ENCODE peak calls at places on chromosomes 11 and 22, in four cellular contexts. U, V, S and F are unnamed samples.

GRCh38 chr11:128625766-128626165 is 38.4 kb upstream of the ETS1 start:
- DNase-seq in U (no peak), V (no peak), S (no peak), F (no peak)

GRCh38 chr11:8717876-8718753 is 35.5 kb downstream of the RPL27A start:
- DNase-seq in U (peak), V (no peak), S (no peak), F (peak)

GRCh38 chr22:19710020-19710768 is 4.1 kb upstream of the SEPTIN5 start:
- DNase-seq in U (no peak), V (no peak), S (no peak), F (no peak)

GRCh38 chr22:46116491-46116958 is 33.8 kb upstream of the PPARA start:
- DNase-seq in U (peak), V (peak), S (peak), F (peak)

GRCh38 chr11:131033151-131033651 is 116.9 kb upstream of the SNX19 start:
- DNase-seq in U (peak), V (peak), S (no peak), F (peak)

GRCh38 chr11:2690596-2691354 is 9.0 kb downstream of the KCNQ1OT1 start:
- DNase-seq in U (no peak), V (no peak), S (no peak), F (no peak)

GRCh38 chr22:31556627-31557203 is 60.4 kb downstream of the SFI1 start:
- DNase-seq in U (peak), V (peak), S (no peak), F (peak)

GRCh38 chr11:9527481-9528140 is 45.9 kb upstream of the WEE1 start:
- DNase-seq in U (peak), V (no peak), S (no peak), F (peak)

GRCh38 chr22:17120281-17120680 is 879 bp downstream of the TMEM121B start:
- DNase-seq in U (peak), V (peak), S (no peak), F (peak)

GRCh38 chr22:31753005-31753633 is 700 bp upstream of the DEPDC5 start:
- DNase-seq in U (peak), V (peak), S (no peak), F (no peak)

GRCh38 chr11:36899796-36900195 is 301.8 kb upstream of the RAG2 start:
- DNase-seq in U (no peak), V (no peak), S (no peak), F (no peak)

GRCh38 chr11:128553662-128554392 is 33.5 kb downstream of the ETS1 start:
- DNase-seq in U (peak), V (no peak), S (no peak), F (peak)

GRCh38 chr11:110529043-110529442 is 99.3 kb downstream of the FDX1 start:
- DNase-seq in U (peak), V (peak), S (no peak), F (no peak)

GRCh38 chr11:10680956-10681487 is 12.5 kb downstream of the IRAG1 start:
- DNase-seq in U (no peak), V (no peak), S (no peak), F (peak)

GRCh38 chr22:30605449-30606110 is 1.4 kb upstream of the TCN2 start:
- DNase-seq in U (peak), V (peak), S (no peak), F (peak)

GRCh38 chr22:41469218-41469851 is 418 bp downstream of the ACO2 start:
- DNase-seq in U (no peak), V (peak), S (no peak), F (no peak)

GRCh38 chr11:46429709-46430108 is 38.1 kb upstream of the CHRM4 start:
- DNase-seq in U (no peak), V (no peak), S (no peak), F (no peak)

GRCh38 chr11:71333473-71333872 is 81.1 kb upstream of the SHANK2 start:
- DNase-seq in U (no peak), V (no peak), S (no peak), F (no peak)

GRCh38 chr11:69704508-69705245 is 855 bp upstream of the FGF19 start:
- DNase-seq in U (peak), V (peak), S (no peak), F (no peak)

GRCh38 chr11:112881461-112881860 is 79.8 kb upstream of the NCAM1 start:
- DNase-seq in U (peak), V (peak), S (no peak), F (no peak)

GRCh38 chr11:25860677-25861445 is 471.1 kb upstream of the ANO3 start:
- DNase-seq in U (no peak), V (no peak), S (no peak), F (peak)

GRCh38 chr11:113401718-113402117 is 14.1 kb downstream of the ANKK1 start:
- DNase-seq in U (peak), V (no peak), S (no peak), F (no peak)

GRCh38 chr11:68461284-68461861 is 821 bp downstream of the PPP6R3 start:
- DNase-seq in U (peak), V (peak), S (no peak), F (peak)

GRCh38 chr11:117026593-117027330 is 71.5 kb downstream of the SIK3 start:
- DNase-seq in U (no peak), V (no peak), S (no peak), F (peak)

GRCh38 chr22:31625661-31626426 is 36.2 kb downstream of the PISD start:
- DNase-seq in U (no peak), V (peak), S (no peak), F (peak)

GRCh38 chr11:125170406-125171031 is 6.0 kb downstream of the PKNOX2 start:
- DNase-seq in U (no peak), V (peak), S (no peak), F (peak)

GRCh38 chr11:65180877-65181568 is 705 bp upstream of the CAPN1 start:
- DNase-seq in U (peak), V (peak), S (peak), F (peak)

GRCh38 chr11:13216019-13217006 is 61.3 kb upstream of the BMAL1 start:
- DNase-seq in U (peak), V (no peak), S (no peak), F (peak)

GRCh38 chr11:68735626-68736025 is 15.7 kb downstream of the TESMIN start:
- DNase-seq in U (no peak), V (no peak), S (no peak), F (no peak)

GRCh38 chr11:120272303-120272702 is 32.4 kb downstream of the POU2F3 start:
- DNase-seq in U (no peak), V (no peak), S (no peak), F (peak)

GRCh38 chr11:71582309-71582895 is at the start of gene KRTAP5-11:
- DNase-seq in U (no peak), V (no peak), S (no peak), F (no peak)

GRCh38 chr11:2562181-2562581 is 117.4 kb downstream of the KCNQ1 start:
- DNase-seq in U (no peak), V (no peak), S (no peak), F (no peak)

GRCh38 chr11:70928854-70929598 is 323.4 kb downstream of the SHANK2 start:
- DNase-seq in U (no peak), V (no peak), S (no peak), F (no peak)

GRCh38 chr22:34379825-34380224 is 459.5 kb upstream of the LARGE1 start:
- DNase-seq in U (no peak), V (no peak), S (no peak), F (no peak)

GRCh38 chr11:123211981-123212380 is 16.9 kb upstream of the CLMP start:
- DNase-seq in U (no peak), V (no peak), S (no peak), F (peak)

GRCh38 chr22:36362819-36363377 is 24.9 kb downstream of the MYH9 start:
- DNase-seq in U (no peak), V (no peak), S (no peak), F (no peak)

GRCh38 chr11:95256204-95256819 is 25.3 kb upstream of the SESN3 start:
- DNase-seq in U (no peak), V (no peak), S (no peak), F (peak)

GRCh38 chr11:95255523-95256165 is 24.6 kb upstream of the SESN3 start:
- DNase-seq in U (no peak), V (no peak), S (no peak), F (no peak)

GRCh38 chr11:95257596-95257995 is 26.6 kb upstream of the SESN3 start:
- DNase-seq in U (no peak), V (no peak), S (no peak), F (no peak)

GRCh38 chr11:95248666-95249467 is 17.9 kb upstream of the SESN3 start:
- DNase-seq in U (no peak), V (no peak), S (peak), F (no peak)

GRCh38 chr11:95254139-95254704 is 23.2 kb upstream of the SESN3 start:
- DNase-seq in U (peak), V (peak), S (peak), F (peak)
- TF ChIP-seq CTCF in U (no peak), V (no peak), S (no peak), F (no peak)

GRCh38 chr11:47987310-47987709 is 7.0 kb downstream of the PTPRJ start:
- DNase-seq in U (peak), V (no peak), S (no peak), F (no peak)

GRCh38 chr11:47983464-47984397 is 3.4 kb downstream of the PTPRJ start:
- DNase-seq in U (peak), V (no peak), S (no peak), F (peak)

GRCh38 chr11:47986219-47986618 is 5.9 kb downstream of the PTPRJ start:
- DNase-seq in U (no peak), V (peak), S (no peak), F (no peak)

GRCh38 chr11:47987781-47988180 is 7.4 kb downstream of the PTPRJ start:
- DNase-seq in U (no peak), V (no peak), S (no peak), F (no peak)

DNA sequence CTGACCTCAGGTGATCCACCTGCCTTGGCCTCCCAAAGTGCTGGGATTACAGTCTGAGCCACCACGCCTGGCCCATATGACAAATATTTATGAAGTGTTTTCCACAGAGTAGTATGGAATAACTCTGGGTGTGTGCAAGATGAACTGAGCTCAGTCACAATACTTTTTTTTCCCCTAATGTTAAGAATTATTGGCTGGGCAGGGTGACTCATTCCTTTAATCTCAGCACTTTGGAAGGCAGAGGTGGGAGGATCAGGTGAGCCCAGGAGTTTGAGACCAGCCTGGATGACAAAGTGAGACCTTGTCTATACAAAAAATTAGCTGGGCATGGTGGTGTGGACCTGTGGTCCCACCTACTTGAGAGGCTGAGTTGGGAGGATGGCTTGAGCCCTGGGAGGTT is 6.4 kb downstream of the PTPRJ start:
- DNase-seq in U (no peak), V (no peak), S (no peak), F (no peak)
- TF ChIP-seq ELK1 in U (no peak), V (no peak), S (no peak), F (no peak)

GRCh38 chr11:45233804-45234170 is 52.4 kb downstream of the SYT13 start:
- DNase-seq in U (no peak), V (no peak), S (no peak), F (no peak)
- TF ChIP-seq CTCF in U (no peak), V (no peak), S (no peak), F (no peak)

GRCh38 chr11:100739636-100740035 is 52.5 kb downstream of the ARHGAP42 start:
- DNase-seq in U (peak), V (no peak), S (no peak), F (peak)

GRCh38 chr11:100738701-100739100 is 51.6 kb downstream of the ARHGAP42 start:
- DNase-seq in U (no peak), V (no peak), S (no peak), F (no peak)

GRCh38 chr11:100741866-100742625 is 55.0 kb downstream of the ARHGAP42 start:
- DNase-seq in U (no peak), V (no peak), S (no peak), F (peak)

GRCh38 chr11:100735949-100736675 is 49.0 kb downstream of the ARHGAP42 start:
- DNase-seq in U (peak), V (no peak), S (no peak), F (peak)

DNA sequence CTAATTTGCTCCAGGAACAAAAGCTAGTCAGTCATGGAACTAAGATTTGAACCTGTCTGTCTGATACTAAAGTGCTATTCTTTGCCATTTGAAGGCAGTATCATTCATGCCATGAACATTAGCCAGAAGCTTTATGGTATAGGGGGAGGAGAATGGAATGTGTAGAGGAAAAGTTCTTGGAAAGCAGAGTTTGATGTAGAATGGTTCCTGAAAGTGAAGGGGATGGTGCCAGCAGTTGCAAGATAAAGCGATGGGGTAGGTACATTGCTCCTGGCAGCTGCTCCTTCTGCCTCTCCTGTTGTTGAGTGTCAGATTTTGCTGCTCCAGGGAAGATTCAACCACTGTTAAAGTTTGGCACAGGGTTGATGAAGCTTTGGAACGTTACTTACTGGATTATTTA is 53.4 kb downstream of the ARHGAP42 start:
- DNase-seq in U (no peak), V (no peak), S (no peak), F (peak)
- TF ChIP-seq ELK1 in U (no peak), V (no peak), S (no peak), F (no peak)

DNA sequence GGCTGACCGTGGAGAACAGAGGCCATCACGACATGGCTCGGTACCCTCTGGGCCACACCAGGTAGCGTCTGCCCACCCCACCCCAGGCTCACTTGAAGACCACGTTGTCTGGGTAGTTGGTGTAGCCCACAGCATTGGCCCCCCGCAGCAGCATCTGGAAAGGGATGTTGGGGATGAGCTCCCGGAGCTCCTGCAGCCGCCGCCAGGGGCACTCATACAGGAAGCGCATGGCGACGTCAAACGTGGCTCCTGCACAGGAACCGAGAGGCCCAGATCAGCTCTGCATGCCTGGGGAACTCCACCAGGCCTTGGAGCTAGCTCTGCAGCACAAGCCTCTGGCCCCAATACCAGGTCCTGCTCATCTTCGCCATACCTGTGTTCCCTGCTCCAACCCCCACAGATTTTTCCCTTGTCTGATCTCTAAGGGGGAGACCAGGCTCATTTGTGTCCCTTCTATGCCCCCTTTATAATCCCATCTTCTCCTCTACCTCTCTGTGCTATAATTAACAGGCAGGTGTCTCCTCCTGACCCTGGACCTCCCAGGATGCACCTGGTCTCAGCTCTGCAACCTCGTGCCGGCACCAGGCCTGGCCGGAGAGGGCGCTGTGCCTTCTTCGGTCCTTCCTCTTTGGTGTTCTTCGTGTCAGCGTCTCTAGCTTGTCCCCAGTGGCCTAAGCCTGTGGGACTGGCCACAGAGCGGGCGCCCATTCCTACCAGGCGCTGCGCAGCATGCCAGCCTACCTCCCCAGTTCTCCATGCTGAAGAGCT is 5.0 kb upstream of the LRFN4 start:
- DNase-seq in U (peak), V (peak), S (no peak), F (no peak)
- TF ChIP-seq CTCF in U (no peak), V (peak), S (peak), F (peak)

DNA sequence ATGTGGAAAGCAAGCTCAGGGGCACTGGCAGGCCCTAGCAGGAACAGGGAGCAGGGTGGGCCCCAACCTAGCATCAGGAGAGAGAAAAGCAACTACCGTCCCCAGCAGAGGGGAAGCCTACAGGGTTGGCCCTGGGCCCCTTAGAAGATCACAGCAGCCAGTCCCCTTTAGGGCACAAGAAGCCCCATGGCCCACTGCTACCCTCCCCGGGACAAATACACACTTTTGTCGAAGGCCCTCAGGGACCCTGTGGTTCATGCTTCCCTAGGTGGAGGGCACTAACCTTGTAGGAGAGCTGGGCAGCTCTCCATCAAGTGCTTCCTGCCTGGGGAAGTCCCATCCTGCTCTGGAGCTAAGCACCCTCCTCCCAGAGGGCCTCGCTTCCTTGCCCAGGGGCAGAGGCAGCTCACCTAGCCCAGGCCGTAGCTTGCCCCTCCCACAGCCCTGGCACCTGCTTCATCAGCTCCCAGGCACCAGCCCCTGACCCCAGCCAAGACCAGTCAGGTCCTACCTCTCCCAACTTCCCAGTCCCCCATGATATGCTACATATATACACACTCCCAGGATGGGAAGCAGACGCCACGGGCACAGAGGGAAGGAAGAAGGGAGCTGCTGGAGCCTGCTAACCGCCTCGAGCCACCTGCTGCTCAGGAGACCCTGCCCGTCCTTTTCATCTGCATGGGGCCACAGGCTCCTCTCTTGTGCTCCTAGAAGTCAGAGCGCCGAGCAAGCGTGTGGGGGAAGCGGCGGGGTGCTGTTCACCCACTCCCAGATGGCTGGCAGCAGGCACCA is 20.1 kb downstream of the SUN2 start:
- DNase-seq in U (no peak), V (no peak), S (no peak), F (no peak)
- TF ChIP-seq ELK1 in U (no peak), V (no peak), S (no peak), F (no peak)

GRCh38 chr11:63897459-63898156 is 19.4 kb downstream of the RCOR2 start:
- DNase-seq in U (no peak), V (no peak), S (no peak), F (no peak)

GRCh38 chr11:63905179-63905578 is 11.8 kb downstream of the RCOR2 start:
- DNase-seq in U (no peak), V (no peak), S (no peak), F (peak)

GRCh38 chr11:63904743-63905142 is 12.2 kb downstream of the RCOR2 start:
- DNase-seq in U (no peak), V (no peak), S (no peak), F (no peak)

GRCh38 chr11:63903884-63904283 is 13.1 kb downstream of the RCOR2 start:
- DNase-seq in U (no peak), V (no peak), S (no peak), F (no peak)

DNA sequence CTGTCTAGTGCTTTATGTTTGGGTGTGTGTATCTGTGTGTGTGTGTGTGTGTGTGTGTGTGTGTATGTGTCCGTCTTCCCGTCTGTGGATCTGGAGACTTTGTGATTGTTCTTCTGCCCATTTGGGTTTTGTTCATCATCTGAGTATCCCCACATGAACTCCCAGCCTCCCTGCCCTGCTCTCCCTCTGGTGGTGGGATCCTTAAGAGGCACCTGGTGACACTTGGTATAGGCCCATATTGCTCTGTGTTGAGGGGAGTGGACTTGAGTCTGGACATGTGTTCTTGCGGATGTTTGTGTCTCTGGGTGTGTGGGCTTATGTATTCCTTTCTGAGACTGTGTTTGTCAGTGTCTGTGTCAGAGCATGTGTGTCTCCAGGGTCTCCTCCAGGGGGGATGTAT is 15.3 kb downstream of the RCOR2 start:
- DNase-seq in U (peak), V (no peak), S (no peak), F (peak)
- TF ChIP-seq CTCF in U (peak), V (peak), S (peak), F (peak)

GRCh38 chr11:121575250-121575962 is 122.6 kb upstream of the SORL1-AS1 start:
- DNase-seq in U (no peak), V (no peak), S (peak), F (peak)
- TF ChIP-seq ELK1 in U (no peak), V (no peak), S (no peak), F (no peak)